ENCODE peak calls at places on chromosomes 11 and 22, in seven cellular contexts. O, X, E, L, Z, W and D are unnamed samples.
A peak's percentile ranks its signal among the peaks of the same experiment; 100 is the strongest.

GRCh38 chr11:83159901-83160865 is 3.3 kb downstream of the PCF11 start:
- DNase-seq in O (no peak), X (no peak), E (peak; percentile 49), L (no peak), Z (no peak), W (no peak), D (no peak)

GRCh38 chr22:46363611-46364321 is 28.3 kb downstream of the TRMU start:
- DNase-seq in O (no peak), X (no peak), E (no peak), L (peak; percentile 79), Z (no peak), W (no peak), D (no peak)

GRCh38 chr22:45319319-45319675 is 9.6 kb downstream of the FAM118A start:
- DNase-seq in O (no peak), X (no peak), E (peak; percentile 77), L (no peak), Z (no peak), W (no peak), D (no peak)

GRCh38 chr11:72430743-72431570 is 3.4 kb downstream of the CLPB start:
- DNase-seq in O (no peak), X (peak; percentile 46), E (peak; percentile 59), L (no peak), Z (no peak), W (peak; percentile 46), D (no peak)

GRCh38 chr22:50710221-50710620 is 27.8 kb upstream of the ACR start:
- DNase-seq in O (no peak), X (no peak), E (no peak), L (no peak), Z (no peak), W (peak; percentile 37), D (no peak)

GRCh38 chr11:7072401-7073028 is 16.3 kb upstream of the RBMXL2 start:
- DNase-seq in O (no peak), X (no peak), E (no peak), L (no peak), Z (no peak), W (no peak), D (no peak)

GRCh38 chr11:93123351-93123898 is 74.4 kb downstream of the SLC36A4 start:
- DNase-seq in O (no peak), X (peak; percentile 39), E (peak; percentile 54), L (no peak), Z (no peak), W (no peak), D (no peak)

GRCh38 chr11:73530109-73530508 is 67.8 kb downstream of the FAM168A start:
- DNase-seq in O (no peak), X (no peak), E (no peak), L (no peak), Z (no peak), W (no peak), D (no peak)

GRCh38 chr11:20127671-20128527 is 32.4 kb downstream of the DBX1 start:
- DNase-seq in O (peak; percentile 49), X (peak; percentile 76), E (peak; percentile 69), L (no peak), Z (peak; percentile 81), W (peak; percentile 73), D (no peak)

GRCh38 chr11:31995525-31996123 is 95.2 kb upstream of the RCN1 start:
- DNase-seq in O (no peak), X (no peak), E (peak; percentile 19), L (no peak), Z (no peak), W (no peak), D (no peak)

GRCh38 chr22:29784451-29785361 is 17.5 kb downstream of the UQCR10 start:
- DNase-seq in O (no peak), X (no peak), E (peak; percentile 18), L (no peak), Z (no peak), W (peak; percentile 85), D (no peak)

GRCh38 chr11:122837528-122838346 is 563 bp upstream of the CRTAM start:
- DNase-seq in O (no peak), X (no peak), E (no peak), L (no peak), Z (no peak), W (no peak), D (no peak)

GRCh38 chr11:116853461-116854073 is 16.1 kb upstream of the APOA1 start:
- DNase-seq in O (no peak), X (no peak), E (peak; percentile 96), L (no peak), Z (no peak), W (no peak), D (no peak)

GRCh38 chr11:59857444-59858434 is 8.5 kb downstream of the TCN1 start:
- DNase-seq in O (no peak), X (no peak), E (no peak), L (no peak), Z (no peak), W (no peak), D (no peak)

GRCh38 chr22:28014141-28015055 is 95.3 kb upstream of the PITPNB start:
- DNase-seq in O (no peak), X (no peak), E (no peak), L (no peak), Z (no peak), W (no peak), D (no peak)

GRCh38 chr22:22710719-22711531 is 66.5 kb downstream of the GGTLC2 start:
- DNase-seq in O (peak; percentile 40), X (peak; percentile 43), E (peak; percentile 17), L (peak; percentile 50), Z (no peak), W (peak; percentile 75), D (no peak)

GRCh38 chr11:11856638-11857037 is 14.9 kb downstream of the USP47 start:
- DNase-seq in O (no peak), X (no peak), E (no peak), L (no peak), Z (no peak), W (no peak), D (no peak)

GRCh38 chr22:26276530-26277200 is 107.4 kb downstream of the SEZ6L start:
- DNase-seq in O (no peak), X (no peak), E (no peak), L (no peak), Z (no peak), W (no peak), D (no peak)

GRCh38 chr11:17607572-17608570 is 60.8 kb downstream of the OTOG start:
- DNase-seq in O (no peak), X (no peak), E (no peak), L (peak; percentile 56), Z (no peak), W (no peak), D (peak; percentile 91)

GRCh38 chr22:19554834-19555404 is 30.7 kb upstream of the CLDN5 start:
- DNase-seq in O (no peak), X (no peak), E (peak; percentile 35), L (no peak), Z (no peak), W (no peak), D (no peak)

GRCh38 chr11:68687986-68688385 is 3.6 kb downstream of the GAL start:
- DNase-seq in O (no peak), X (no peak), E (no peak), L (no peak), Z (no peak), W (peak; percentile 41), D (no peak)

GRCh38 chr22:45880732-45881523 is 96.0 kb downstream of the WNT7B start:
- DNase-seq in O (no peak), X (no peak), E (no peak), L (peak; percentile 66), Z (peak; percentile 52), W (no peak), D (no peak)

GRCh38 chr11:14125529-14125928 is 163.0 kb downstream of the SPON1 start:
- DNase-seq in O (no peak), X (no peak), E (no peak), L (no peak), Z (no peak), W (no peak), D (no peak)

GRCh38 chr11:77353131-77353530 is 51.6 kb upstream of the GDPD4 start:
- DNase-seq in O (no peak), X (no peak), E (no peak), L (no peak), Z (no peak), W (no peak), D (no peak)

GRCh38 chr22:17754233-17754925 is 19.9 kb downstream of the BID start:
- DNase-seq in O (no peak), X (no peak), E (no peak), L (peak; percentile 57), Z (no peak), W (no peak), D (no peak)

GRCh38 chr11:120210651-120211521 is at the start of gene OAF:
- DNase-seq in O (peak; percentile 51), X (peak; percentile 81), E (peak; percentile 83), L (peak; percentile 93), Z (no peak), W (peak; percentile 95), D (no peak)
- TF ChIP-seq POLR2A in O (peak; percentile 52), X (no peak), E (peak; percentile 56), L (no peak), Z (no peak), W (peak; percentile 93), D (no peak)

DNA sequence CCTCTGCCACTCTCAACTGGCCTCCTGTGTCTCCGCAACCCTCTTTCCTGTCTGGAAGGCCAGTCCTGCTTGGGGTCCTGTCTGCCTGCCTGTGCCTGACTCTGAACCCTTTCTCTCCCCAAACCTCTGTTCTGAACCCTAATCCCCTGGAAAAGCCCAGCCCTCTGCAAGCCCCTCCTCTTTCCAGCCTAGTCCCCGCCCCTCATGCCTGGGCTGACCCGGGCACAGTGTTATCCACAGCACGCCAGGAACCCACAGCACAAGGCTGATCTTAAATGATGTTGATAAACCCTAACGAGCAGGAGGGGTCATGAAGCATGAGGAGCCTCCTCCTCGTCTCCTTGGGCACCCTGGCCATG is at the start of gene IFITM10:
- DNase-seq in O (no peak), X (no peak), E (no peak), L (no peak), Z (no peak), W (peak; percentile 76), D (no peak)
- TF ChIP-seq POLR2A in O (no peak), X (no peak), E (no peak), L (no peak), Z (no peak), W (no peak), D (no peak)

GRCh38 chr11:45388472-45388871 is 102.3 kb upstream of the SYT13 start:
- DNase-seq in O (no peak), X (no peak), E (no peak), L (no peak), Z (no peak), W (peak; percentile 62), D (no peak)
- TF ChIP-seq POLR2A in O (no peak), X (no peak), E (no peak), L (no peak), Z (no peak), W (no peak), D (no peak)

GRCh38 chr11:134149371-134149770 is 74.4 kb downstream of the NCAPD3 start:
- DNase-seq in O (no peak), X (no peak), E (no peak), L (no peak), Z (no peak), W (no peak), D (no peak)
- TF ChIP-seq POLR2A in O (no peak), X (no peak), E (no peak), L (no peak), Z (no peak), W (no peak), D (no peak)

DNA sequence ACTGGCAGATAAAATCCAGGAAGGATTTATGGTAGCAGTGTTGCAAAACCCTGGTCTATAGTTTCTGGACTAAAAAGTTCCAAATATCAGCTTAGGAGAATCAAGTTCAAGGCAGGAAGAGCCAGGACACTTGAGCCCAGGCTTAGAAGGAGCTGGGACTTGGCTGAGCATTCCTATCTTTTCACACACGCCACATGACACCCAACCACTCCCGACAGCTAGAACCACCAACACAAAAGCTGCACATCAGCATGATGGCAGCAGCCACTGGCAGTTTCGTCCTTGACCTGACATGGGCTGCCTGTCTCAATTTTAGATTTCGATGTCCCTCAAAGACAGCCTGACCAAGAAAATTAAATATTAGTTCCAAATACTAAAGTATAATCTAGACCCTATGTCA is 14.2 kb downstream of the LARGE2 start:
- DNase-seq in O (no peak), X (no peak), E (no peak), L (no peak), Z (no peak), W (no peak), D (peak; percentile 37)
- TF ChIP-seq POLR2A in O (no peak), X (no peak), E (no peak), L (no peak), Z (no peak), W (no peak), D (no peak)